ENCODE peak calls at places on chromosomes 4 and X, in four cellular contexts. C is islet precursor cell, L is mammary epithelial cell, U is SW 1271. H is an unnamed sample.
A peak's percentile ranks its signal among the peaks of the same experiment; 100 is the strongest.

GRCh38 chr4:23888421-23889319 is 1.2 kb downstream of the PPARGC1A start:
- DNase-seq in C (peak; percentile 61), L (peak; percentile 26), U (no peak), H (peak; percentile 50)

GRCh38 chr4:143337600-143338287 is 1.1 kb downstream of the GAB1 start:
- DNase-seq in C (peak; percentile 61), L (peak; percentile 42), U (no peak), H (peak; percentile 75)

GRCh38 chr4:24727390-24727789 is 68.0 kb upstream of the SOD3 start:
- DNase-seq in C (no peak), L (no peak), U (no peak), H (peak; percentile 69)

GRCh38 chr4:88087004-88087403 is 71.4 kb downstream of the ABCG2 start:
- DNase-seq in C (no peak), L (no peak), U (no peak), H (no peak)

GRCh38 chr4:172656055-172656454 is 512.6 kb upstream of the GALNT7 start:
- DNase-seq in C (no peak), L (no peak), U (no peak), H (no peak)

GRCh38 chr4:40548256-40548655 is 81.4 kb downstream of the RBM47 start:
- DNase-seq in C (peak; percentile 60), L (no peak), U (no peak), H (no peak)

GRCh38 chr4:125388653-125389052 is 73.9 kb downstream of the FAT4 start:
- DNase-seq in C (no peak), L (peak; percentile 24), U (no peak), H (no peak)

GRCh38 chr4:33381806-33382205 is 2661.6 kb downstream of the PCDH7 start:
- DNase-seq in C (no peak), L (no peak), U (no peak), H (no peak)

GRCh38 chrX:97846718-97847237 is 963.1 kb downstream of the RPA4 start:
- DNase-seq in C (no peak), L (no peak), U (no peak), H (no peak)

GRCh38 chr4:84892950-84893349 is 73.5 kb downstream of the WDFY3 start:
- DNase-seq in C (no peak), L (no peak), U (no peak), H (no peak)

GRCh38 chrX:14039344-14039743 is 9.7 kb upstream of the GEMIN8 start:
- DNase-seq in C (no peak), L (peak; percentile 25), U (peak; percentile 6), H (peak; percentile 66)

GRCh38 chrX:102715967-102716366 is 3.7 kb downstream of the GPRASP2 start:
- DNase-seq in C (no peak), L (no peak), U (no peak), H (no peak)

GRCh38 chrX:119981286-119982070 is 37.9 kb upstream of the NKAP start:
- DNase-seq in C (peak; percentile 61), L (peak; percentile 20), U (peak; percentile 8), H (peak; percentile 80)

GRCh38 chrX:73940893-73941470 is 363.0 kb upstream of the ZCCHC13 start:
- DNase-seq in C (no peak), L (no peak), U (no peak), H (no peak)

GRCh38 chrX:13994681-13995080 is 35.0 kb downstream of the GEMIN8 start:
- DNase-seq in C (no peak), L (peak; percentile 86), U (no peak), H (no peak)

GRCh38 chr4:81919238-81919637 is 447.5 kb upstream of the RASGEF1B start:
- DNase-seq in C (peak; percentile 63), L (peak; percentile 27), U (no peak), H (peak; percentile 61)

GRCh38 chr4:88080626-88081025 is 73.2 kb downstream of the PKD2 start:
- DNase-seq in C (no peak), L (no peak), U (no peak), H (no peak)

GRCh38 chr4:110306363-110306762 is 107.9 kb upstream of the ELOVL6 start:
- DNase-seq in C (no peak), L (no peak), U (no peak), H (no peak)

GRCh38 chr4:2084316-2084715 is 25.2 kb downstream of the NAT8L start:
- DNase-seq in C (peak; percentile 50), L (no peak), U (no peak), H (peak; percentile 33)

GRCh38 chr4:90349632-90350031 is 222.4 kb downstream of the CCSER1 start:
- DNase-seq in C (no peak), L (peak; percentile 21), U (no peak), H (no peak)

GRCh38 chr4:187363453-187363852 is 632.1 kb upstream of the ZFP42 start:
- DNase-seq in C (no peak), L (no peak), U (no peak), H (no peak)

GRCh38 chr4:8278421-8279287 is 9.1 kb downstream of the HTRA3 start:
- DNase-seq in C (no peak), L (peak; percentile 46), U (no peak), H (no peak)

GRCh38 chrX:71625471-71625870 is 7.2 kb upstream of the CXCR3 start:
- DNase-seq in C (no peak), L (no peak), U (no peak), H (no peak)

GRCh38 chr4:4847011-4847410 is 12.5 kb upstream of the MSX1 start:
- DNase-seq in C (no peak), L (no peak), U (no peak), H (no peak)

GRCh38 chr4:164771088-164771487 is 17.2 kb downstream of the SMIM31 start:
- DNase-seq in C (no peak), L (no peak), U (no peak), H (no peak)

GRCh38 chrX:93420635-93421034 is 252.7 kb downstream of the NAP1L3 start:
- DNase-seq in C (no peak), L (no peak), U (no peak), H (no peak)

GRCh38 chr4:145812902-145813301 is 125.7 kb downstream of the ZNF827 start:
- DNase-seq in C (peak; percentile 61), L (peak; percentile 87), U (peak; percentile 79), H (no peak)

GRCh38 chr4:64497526-64497925 is 88.3 kb upstream of the TECRL start:
- DNase-seq in C (no peak), L (no peak), U (no peak), H (no peak)

GRCh38 chr4:17580969-17581368 is 4.0 kb downstream of the LAP3 start:
- DNase-seq in C (no peak), L (peak; percentile 6), U (no peak), H (no peak)

GRCh38 chr4:165472943-165473676 is 94.3 kb downstream of the CPE start:
- DNase-seq in C (no peak), L (no peak), U (no peak), H (no peak)

GRCh38 chr4:77613267-77613666 is 7.6 kb downstream of the CXCL13 start:
- DNase-seq in C (no peak), L (no peak), U (no peak), H (no peak)

GRCh38 chrX:152907084-152907651 is 9.3 kb downstream of the ZNF185 start:
- DNase-seq in C (peak; percentile 91), L (no peak), U (no peak), H (peak; percentile 86)

GRCh38 chr4:91746551-91746950 is 557.2 kb upstream of the GRID2 start:
- DNase-seq in C (no peak), L (no peak), U (no peak), H (peak; percentile 52)

GRCh38 chrX:132802033-132802432 is 156.4 kb downstream of the HS6ST2 start:
- DNase-seq in C (no peak), L (no peak), U (no peak), H (no peak)

GRCh38 chr4:122086338-122086737 is 65.8 kb upstream of the BLTP1 start:
- DNase-seq in C (no peak), L (no peak), U (no peak), H (no peak)

GRCh38 chr4:8459867-8460453 is 19.4 kb downstream of the TRMT44 start:
- DNase-seq in C (no peak), L (no peak), U (no peak), H (peak; percentile 65)

GRCh38 chr4:125734504-125734903 is 419.7 kb downstream of the FAT4 start:
- DNase-seq in C (no peak), L (no peak), U (no peak), H (no peak)

GRCh38 chrX:96433409-96434122 is 251.1 kb upstream of the DIAPH2 start:
- DNase-seq in C (no peak), L (no peak), U (no peak), H (no peak)